ENCODE peak calls at places on chromosomes 2 and 18, in six cellular contexts. V is HepG2, L is K562, F is GM12878, U is A549, P is upper lobe of left lung. B is an unnamed sample. For H3K4me1, the result is how much of the 10 kb centered on the place peaks cover.

GRCh38 chr2:121019073-121019472 is 265.9 kb downstream of the TFCP2L1 start:
- ATAC-seq in U (no peak), V (peak), L (no peak), P (peak), F (no peak), B (peak)

GRCh38 chr18:58231930-58232329 is 187.9 kb downstream of the NEDD4L start:
- ATAC-seq in V (peak), P (peak), U (peak), L (peak), F (peak), B (peak)

GRCh38 chr2:119727493-119727892 is 32.2 kb upstream of the PTPN4 start:
- ATAC-seq in V (no peak), L (no peak), F (no peak), U (no peak), P (no peak), B (no peak)

GRCh38 chr18:46156124-46156745 is 52.0 kb downstream of the HAUS1 start:
- ATAC-seq in U (no peak), V (no peak), F (no peak), P (no peak), L (no peak), B (no peak)

GRCh38 chr18:57819671-57820460 is 16.8 kb upstream of the ATP8B1 start:
- ATAC-seq in U (peak), F (peak), L (peak), P (peak), V (peak), B (peak)

GRCh38 chr2:217351378-217351777 is 491.5 kb upstream of the TNP1 start:
- ATAC-seq in F (no peak), U (no peak), V (no peak), L (no peak), P (peak), B (no peak)

GRCh38 chr18:845152-845819 is 33.2 kb upstream of the YES1 start:
- ATAC-seq in F (no peak), P (no peak), V (no peak), L (no peak), U (peak), B (peak)

GRCh38 chr2:150141241-150142001 is 346.0 kb downstream of the RND3 start:
- ATAC-seq in U (no peak), F (peak), P (no peak), L (no peak), V (no peak), B (no peak)

GRCh38 chr2:217970206-217970605 is 32.6 kb downstream of the TNS1 start:
- ATAC-seq in U (no peak), P (no peak), L (no peak), V (no peak), F (no peak), B (peak)

GRCh38 chr2:158741631-158742030 is 53.5 kb upstream of the DAPL1 start:
- ATAC-seq in P (no peak), F (no peak), U (no peak), L (no peak), V (no peak), B (no peak)

GRCh38 chr18:7813131-7813530 is 246.0 kb downstream of the PTPRM start:
- ATAC-seq in U (no peak), P (no peak), V (no peak), F (no peak), L (no peak), B (no peak)

GRCh38 chr2:33372940-33373553 is 103.4 kb upstream of the RASGRP3 start:
- ATAC-seq in U (peak), L (peak), V (peak), F (peak), P (no peak), B (no peak)

GRCh38 chr18:6382968-6383367 is 31.7 kb downstream of the L3MBTL4 start:
- ATAC-seq in U (no peak), F (no peak), V (no peak), L (no peak), P (no peak), B (no peak)

GRCh38 chr2:195513119-195513518 is 143.9 kb upstream of the SLC39A10 start:
- ATAC-seq in U (no peak), L (peak), F (no peak), P (no peak), V (no peak), B (no peak)

GRCh38 chr2:148007219-148007900 is 13.2 kb downstream of the ORC4 start:
- ATAC-seq in U (no peak), F (no peak), V (no peak), L (no peak), P (no peak), B (no peak)

GRCh38 chr18:8471373-8471772 is 137.9 kb upstream of the RAB12 start:
- ATAC-seq in L (no peak), F (no peak), U (no peak), V (no peak), P (no peak), B (no peak)

GRCh38 chr2:1653137-1653789 is 91.1 kb downstream of the PXDN start:
- ATAC-seq in V (no peak), U (peak), L (no peak), F (no peak), P (peak), B (peak)

GRCh38 chr18:9861933-9862332 is 23.8 kb upstream of the TXNDC2 start:
- ATAC-seq in V (no peak), F (peak), U (no peak), P (no peak), L (no peak), B (no peak)

GRCh38 chr2:136207665-136208064 is 89.7 kb upstream of the CXCR4 start:
- ATAC-seq in V (no peak), L (no peak), F (peak), U (no peak), P (no peak), B (peak)

GRCh38 chr2:37499113-37499512 is 154.7 kb downstream of the QPCT start:
- ATAC-seq in U (no peak), P (no peak), V (no peak), L (no peak), F (no peak), B (no peak)

GRCh38 chr18:25005602-25006375 is 346.2 kb downstream of the ZNF521 start:
- ATAC-seq in F (no peak), P (peak), L (no peak), U (no peak), V (no peak), B (no peak)

GRCh38 chr2:66771359-66771978 is 336.5 kb downstream of the MEIS1 start:
- ATAC-seq in U (peak), P (no peak), V (no peak), F (no peak), L (no peak), B (no peak)

GRCh38 chr2:172996387-172996961 is 79.2 kb upstream of the MAP3K20 start:
- ATAC-seq in U (peak), V (no peak), L (no peak), P (no peak), F (no peak), B (no peak)

GRCh38 chr2:206981089-206981674 is 41.9 kb downstream of the CPO start:
- ATAC-seq in U (peak), F (no peak), V (no peak), P (no peak), L (no peak), B (no peak)

GRCh38 chr2:206980413-206980812 is 41.1 kb downstream of the CPO start:
- ATAC-seq in P (no peak), F (no peak), U (no peak), V (no peak), L (no peak), B (no peak)

GRCh38 chr2:206982360-206982759 is 43.0 kb downstream of the CPO start:
- ATAC-seq in U (no peak), V (no peak), P (peak), L (no peak), F (no peak), B (no peak)

GRCh38 chr2:206983156-206983875 is 44.0 kb downstream of the CPO start:
- ATAC-seq in V (no peak), L (no peak), F (no peak), P (no peak), U (no peak), B (no peak)

GRCh38 chr2:206981739-206982336 is 42.5 kb downstream of the CPO start:
- ATAC-seq in F (peak), P (no peak), V (peak), U (peak), L (no peak), B (peak)
- TF ChIP-seq EP300 in F (no peak), P (no peak), V (no peak), U (no peak), L (no peak), B (no peak)

DNA sequence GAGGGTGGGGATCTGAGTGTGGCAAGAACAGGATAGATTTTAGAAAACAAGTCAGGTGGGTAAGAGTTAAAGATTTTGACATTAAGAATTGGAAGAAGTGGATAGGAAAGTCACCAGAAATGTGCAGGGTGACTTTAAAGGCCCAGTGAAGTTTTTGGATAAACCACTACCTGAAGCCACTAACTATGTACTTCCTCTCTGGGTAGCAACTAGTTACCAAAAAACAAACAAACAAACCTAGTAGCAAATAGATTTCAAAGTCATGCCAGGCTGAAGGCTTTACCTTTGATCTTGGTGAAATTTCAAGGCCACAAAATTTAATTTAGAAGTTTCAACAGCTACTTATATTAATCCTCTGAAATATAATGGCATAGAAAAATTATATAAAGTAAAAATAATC is 42.5 kb downstream of the PSMA8 start:
- ATAC-seq in U (no peak), V (no peak), F (peak), L (no peak), P (no peak), B (no peak)
- H3K4me3 ChIP-seq in U (no peak), V (no peak), F (no peak), L (no peak), P (no peak), B (no peak)

GRCh38 chr2:60469918-60470317 is 83.5 kb downstream of the BCL11A start:
- ATAC-seq in F (no peak), P (no peak), L (no peak), V (no peak), U (no peak), B (no peak)
- H3K4me1 ChIP-seq in F (under half), P (under half), L (under half), V (under half), U (under half), B (under half)

GRCh38 chr2:43637030-43637803 is at the start of gene PLEKHH2:
- ATAC-seq in F (peak), V (peak), P (peak), U (peak), L (peak), B (peak)
- TF ChIP-seq EP300 in F (no peak), V (no peak), P (no peak), U (no peak), L (no peak), B (no peak)

GRCh38 chr2:85600951-85601770 is 1.3 kb downstream of the TMEM150A start:
- ATAC-seq in V (no peak), L (no peak), U (no peak), P (no peak), F (no peak), B (no peak)
- H3K4me3 ChIP-seq in V (peak), L (peak), U (peak), P (peak), F (no peak), B (peak)

DNA sequence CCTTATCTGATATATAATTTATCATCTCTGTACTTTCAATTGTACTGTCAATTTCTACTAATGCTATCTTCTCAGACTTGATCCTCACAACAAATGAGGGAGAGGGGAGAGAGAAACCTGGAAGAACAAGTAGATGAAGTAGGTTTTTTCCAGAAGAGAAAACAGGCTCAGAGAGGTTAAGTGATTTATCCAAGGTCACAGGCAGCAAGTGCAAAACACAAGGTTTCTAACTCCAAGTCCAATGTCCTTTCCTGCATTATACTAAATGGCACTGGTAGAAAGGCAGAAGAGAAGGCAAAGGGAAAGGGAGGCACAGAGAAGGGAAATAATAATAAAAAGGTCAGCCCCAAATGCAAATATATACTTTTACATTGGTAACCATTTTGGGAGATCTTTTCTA is 7.5 kb downstream of the MEX3C start:
- ATAC-seq in U (no peak), F (no peak), P (no peak), V (no peak), L (no peak), B (no peak)
- H3K4me1 ChIP-seq in U (under half), F (under half), P (half or more), V (half or more), L (under half), B (under half)

B was measured in gastroesophageal sphincter.